ENCODE peak calls at places on chromosomes 5 and 9, in seven cellular contexts. One of them, this sample, is unnamed.

GRCh38 chr5:81045389-81045807 is 85.2 kb downstream of the RASGRF2 start:
- DNase-seq in psoas muscle: no peak
- DNase-seq in kidney: no peak
- DNase-seq in Karpas-422: no peak
- DNase-seq in sigmoid colon: no peak
- DNase-seq in IMR-90: no peak
- DNase-seq in stomach: no peak
- DNase-seq in this sample: no peak

GRCh38 chr5:127970081-127970480 is 113.5 kb upstream of the SLC12A2 start:
- DNase-seq in psoas muscle: no peak
- DNase-seq in stomach: no peak
- DNase-seq in sigmoid colon: no peak
- DNase-seq in kidney: no peak
- DNase-seq in Karpas-422: no peak
- DNase-seq in IMR-90: no peak
- DNase-seq in this sample: no peak

GRCh38 chr5:135937245-135937644 is 17.5 kb downstream of the LECT2 start:
- DNase-seq in psoas muscle: no peak
- DNase-seq in IMR-90: no peak
- DNase-seq in Karpas-422: no peak
- DNase-seq in kidney: no peak
- DNase-seq in sigmoid colon: no peak
- DNase-seq in stomach: no peak
- DNase-seq in this sample: no peak

GRCh38 chr5:150469718-150470470 is 20.4 kb upstream of the RPS14 start:
- DNase-seq in Karpas-422: no peak
- DNase-seq in IMR-90: peak; percentile 98
- DNase-seq in sigmoid colon: no peak
- DNase-seq in kidney: no peak
- DNase-seq in psoas muscle: no peak
- DNase-seq in stomach: no peak
- DNase-seq in this sample: no peak

GRCh38 chr9:69089491-69089890 is 53.9 kb downstream of the FXN start:
- DNase-seq in sigmoid colon: no peak
- DNase-seq in psoas muscle: no peak
- DNase-seq in IMR-90: no peak
- DNase-seq in Karpas-422: no peak
- DNase-seq in kidney: no peak
- DNase-seq in stomach: no peak
- DNase-seq in this sample: peak; percentile 28

GRCh38 chr5:36739751-36740221 is 133.4 kb downstream of the SLC1A3 start:
- DNase-seq in sigmoid colon: no peak
- DNase-seq in IMR-90: peak; percentile 69
- DNase-seq in Karpas-422: peak; percentile 90
- DNase-seq in kidney: no peak
- DNase-seq in stomach: peak; percentile 85
- DNase-seq in psoas muscle: peak; percentile 46
- DNase-seq in this sample: peak; percentile 88

GRCh38 chr5:6080930-6081726 is 297.2 kb downstream of the MED10 start:
- DNase-seq in kidney: no peak
- DNase-seq in Karpas-422: no peak
- DNase-seq in stomach: no peak
- DNase-seq in IMR-90: no peak
- DNase-seq in sigmoid colon: no peak
- DNase-seq in psoas muscle: no peak
- DNase-seq in this sample: no peak

GRCh38 chr5:88391116-88391515 is 122.5 kb upstream of the TMEM161B start:
- DNase-seq in stomach: no peak
- DNase-seq in sigmoid colon: no peak
- DNase-seq in Karpas-422: no peak
- DNase-seq in psoas muscle: no peak
- DNase-seq in IMR-90: no peak
- DNase-seq in kidney: no peak
- DNase-seq in this sample: no peak

GRCh38 chr5:132072508-132072907 is 1.1 kb upstream of the CSF2 start:
- DNase-seq in sigmoid colon: no peak
- DNase-seq in stomach: no peak
- DNase-seq in kidney: peak; percentile 25
- DNase-seq in psoas muscle: no peak
- DNase-seq in Karpas-422: no peak
- DNase-seq in IMR-90: no peak
- DNase-seq in this sample: no peak

GRCh38 chr5:74639538-74640449 is 734 bp downstream of the ENC1 start:
- DNase-seq in stomach: peak; percentile 52
- DNase-seq in kidney: peak; percentile 83
- DNase-seq in sigmoid colon: peak; percentile 72
- DNase-seq in Karpas-422: peak; percentile 57
- DNase-seq in IMR-90: peak; percentile 49
- DNase-seq in psoas muscle: peak; percentile 62
- DNase-seq in this sample: peak; percentile 52

GRCh38 chr5:115355095-115355494 is 58.6 kb upstream of the CCDC112 start:
- DNase-seq in stomach: no peak
- DNase-seq in IMR-90: no peak
- DNase-seq in Karpas-422: no peak
- DNase-seq in kidney: no peak
- DNase-seq in sigmoid colon: no peak
- DNase-seq in psoas muscle: no peak
- DNase-seq in this sample: no peak

GRCh38 chr9:115264333-115264732 is 146.4 kb upstream of the TNC start:
- DNase-seq in IMR-90: peak; percentile 71
- DNase-seq in sigmoid colon: no peak
- DNase-seq in psoas muscle: no peak
- DNase-seq in kidney: no peak
- DNase-seq in stomach: no peak
- DNase-seq in Karpas-422: no peak
- DNase-seq in this sample: no peak

GRCh38 chr5:97365173-97365845 is 182.3 kb upstream of the RIOK2 start:
- DNase-seq in stomach: no peak
- DNase-seq in kidney: no peak
- DNase-seq in sigmoid colon: no peak
- DNase-seq in psoas muscle: no peak
- DNase-seq in IMR-90: no peak
- DNase-seq in Karpas-422: no peak
- DNase-seq in this sample: no peak

GRCh38 chr5:166823360-166823759 is 1468.1 kb upstream of the WWC1 start:
- DNase-seq in stomach: no peak
- DNase-seq in IMR-90: no peak
- DNase-seq in psoas muscle: no peak
- DNase-seq in sigmoid colon: no peak
- DNase-seq in Karpas-422: no peak
- DNase-seq in kidney: no peak
- DNase-seq in this sample: no peak

GRCh38 chr9:133792721-133793470 is 54.7 kb upstream of the SARDH start:
- DNase-seq in IMR-90: peak; percentile 73
- DNase-seq in stomach: peak; percentile 73
- DNase-seq in psoas muscle: peak; percentile 79
- DNase-seq in kidney: peak; percentile 93
- DNase-seq in sigmoid colon: peak; percentile 88
- DNase-seq in Karpas-422: peak; percentile 79
- DNase-seq in this sample: peak; percentile 79

GRCh38 chr5:69212022-69212421 is 22.6 kb downstream of the CENPH start:
- DNase-seq in Karpas-422: no peak
- DNase-seq in stomach: no peak
- DNase-seq in sigmoid colon: no peak
- DNase-seq in IMR-90: no peak
- DNase-seq in kidney: no peak
- DNase-seq in psoas muscle: no peak
- DNase-seq in this sample: no peak

GRCh38 chr9:2655411-2655901 is 33.9 kb downstream of the VLDLR start:
- DNase-seq in sigmoid colon: no peak
- DNase-seq in Karpas-422: no peak
- DNase-seq in IMR-90: peak; percentile 96
- DNase-seq in stomach: no peak
- DNase-seq in kidney: no peak
- DNase-seq in psoas muscle: no peak
- DNase-seq in this sample: no peak

GRCh38 chr9:31519424-31519823 is 865.0 kb upstream of the ACO1 start:
- DNase-seq in Karpas-422: no peak
- DNase-seq in kidney: no peak
- DNase-seq in stomach: no peak
- DNase-seq in psoas muscle: no peak
- DNase-seq in IMR-90: no peak
- DNase-seq in sigmoid colon: no peak
- DNase-seq in this sample: no peak

GRCh38 chr9:88917375-88917774 is 73.9 kb upstream of the S1PR3 start:
- DNase-seq in Karpas-422: no peak
- DNase-seq in sigmoid colon: no peak
- DNase-seq in IMR-90: no peak
- DNase-seq in stomach: no peak
- DNase-seq in psoas muscle: no peak
- DNase-seq in kidney: no peak
- DNase-seq in this sample: no peak

GRCh38 chr9:130794923-130795495 is 40.0 kb upstream of the ABL1 start:
- DNase-seq in stomach: no peak
- DNase-seq in psoas muscle: no peak
- DNase-seq in IMR-90: no peak
- DNase-seq in sigmoid colon: no peak
- DNase-seq in Karpas-422: no peak
- DNase-seq in kidney: no peak
- DNase-seq in this sample: no peak

GRCh38 chr5:172410160-172410559 is 44.2 kb downstream of the SH3PXD2B start:
- DNase-seq in psoas muscle: no peak
- DNase-seq in kidney: no peak
- DNase-seq in Karpas-422: no peak
- DNase-seq in IMR-90: peak; percentile 87
- DNase-seq in stomach: no peak
- DNase-seq in sigmoid colon: no peak
- DNase-seq in this sample: no peak

GRCh38 chr9:34227445-34227844 is 48.6 kb downstream of the UBAP1 start:
- DNase-seq in psoas muscle: no peak
- DNase-seq in IMR-90: peak; percentile 87
- DNase-seq in sigmoid colon: no peak
- DNase-seq in kidney: no peak
- DNase-seq in Karpas-422: no peak
- DNase-seq in stomach: no peak
- DNase-seq in this sample: no peak

GRCh38 chr9:127174386-127175318 is 52.2 kb upstream of the ANGPTL2 start:
- DNase-seq in psoas muscle: no peak
- DNase-seq in IMR-90: no peak
- DNase-seq in stomach: peak; percentile 14
- DNase-seq in Karpas-422: no peak
- DNase-seq in sigmoid colon: peak; percentile 57
- DNase-seq in kidney: peak; percentile 43
- DNase-seq in this sample: no peak

GRCh38 chr9:16321461-16322119 is 548.9 kb downstream of the BNC2 start:
- DNase-seq in stomach: no peak
- DNase-seq in kidney: peak; percentile 84
- DNase-seq in Karpas-422: no peak
- DNase-seq in IMR-90: peak; percentile 61
- DNase-seq in sigmoid colon: peak; percentile 55
- DNase-seq in psoas muscle: peak; percentile 46
- DNase-seq in this sample: no peak

GRCh38 chr9:101409079-101409477 is 10.4 kb downstream of the ZNF189 start:
- DNase-seq in psoas muscle: no peak
- DNase-seq in kidney: no peak
- DNase-seq in Karpas-422: no peak
- DNase-seq in stomach: no peak
- DNase-seq in sigmoid colon: no peak
- DNase-seq in IMR-90: peak; percentile 20
- DNase-seq in this sample: no peak
- H3K9me3 ChIP-seq in psoas muscle: peaks cover 99% of the 10 kb centered on the region
- H3K9me3 ChIP-seq in kidney: peaks cover 55% of the 10 kb centered on the region
- H3K9me3 ChIP-seq in Karpas-422: peaks cover 56% of the 10 kb centered on the region
- H3K9me3 ChIP-seq in stomach: peaks cover 97% of the 10 kb centered on the region
- H3K9me3 ChIP-seq in sigmoid colon: peaks cover 71% of the 10 kb centered on the region
- H3K9me3 ChIP-seq in IMR-90: peaks cover 66% of the 10 kb centered on the region
- H3K9me3 ChIP-seq in this sample: peaks cover 4% of the 10 kb centered on the region

GRCh38 chr5:139481122-139481533 is 1.4 kb downstream of the STING1 start:
- DNase-seq in IMR-90: no peak
- DNase-seq in sigmoid colon: peak; percentile 72
- DNase-seq in kidney: peak; percentile 84
- DNase-seq in stomach: no peak
- DNase-seq in Karpas-422: no peak
- DNase-seq in psoas muscle: peak; percentile 49
- DNase-seq in this sample: no peak
- H3K4me1 ChIP-seq in IMR-90: peaks cover 14% of the 10 kb centered on the region
- H3K4me1 ChIP-seq in sigmoid colon: peaks cover 20% of the 10 kb centered on the region
- H3K4me1 ChIP-seq in kidney: no peaks in the 10 kb centered on the region
- H3K4me1 ChIP-seq in stomach: peaks cover 9% of the 10 kb centered on the region
- H3K4me1 ChIP-seq in Karpas-422: no peaks in the 10 kb centered on the region
- H3K4me1 ChIP-seq in psoas muscle: no peaks in the 10 kb centered on the region
- H3K4me1 ChIP-seq in this sample: peaks cover 11% of the 10 kb centered on the region

DNA sequence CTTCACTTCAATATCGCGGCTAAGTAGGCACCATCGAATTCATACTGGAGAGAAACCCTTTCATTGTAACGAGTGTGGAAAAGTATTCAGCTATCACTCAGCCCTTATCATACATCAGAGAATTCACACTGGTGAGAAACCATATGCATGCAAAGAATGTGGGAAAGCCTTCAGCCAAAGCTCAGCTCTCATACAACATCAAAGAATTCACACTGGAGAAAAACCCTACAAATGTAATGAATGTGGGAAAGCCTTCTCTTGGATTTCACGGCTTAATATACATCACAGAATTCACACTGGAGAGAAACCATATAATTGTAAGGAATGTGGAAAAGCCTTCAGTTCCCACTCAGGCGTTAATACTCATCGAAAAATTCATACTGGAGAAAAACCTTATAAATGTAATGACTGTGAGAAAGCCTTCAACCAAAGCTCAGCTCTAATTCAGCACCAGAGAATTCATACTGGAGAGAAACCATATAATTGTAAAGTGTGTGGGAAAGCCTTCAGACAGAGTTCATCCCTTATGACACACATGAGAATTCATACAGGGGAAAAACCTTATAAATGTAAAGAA is 9.5 kb downstream of the ZNF879 start:
- DNase-seq in psoas muscle: no peak
- DNase-seq in sigmoid colon: no peak
- DNase-seq in IMR-90: no peak
- DNase-seq in stomach: no peak
- DNase-seq in kidney: no peak
- DNase-seq in Karpas-422: no peak
- DNase-seq in this sample: no peak
- H3K9me3 ChIP-seq in psoas muscle: peaks cover 90% of the 10 kb centered on the region
- H3K9me3 ChIP-seq in sigmoid colon: peaks cover 83% of the 10 kb centered on the region
- H3K9me3 ChIP-seq in IMR-90: peaks cover 55% of the 10 kb centered on the region
- H3K9me3 ChIP-seq in stomach: peaks cover 100% of the 10 kb centered on the region
- H3K9me3 ChIP-seq in kidney: peaks cover 59% of the 10 kb centered on the region
- H3K9me3 ChIP-seq in Karpas-422: peaks cover 45% of the 10 kb centered on the region
- H3K9me3 ChIP-seq in this sample: peaks cover 22% of the 10 kb centered on the region

GRCh38 chr9:91886433-91887031 is 63.5 kb downstream of the ROR2 start:
- DNase-seq in stomach: no peak
- DNase-seq in Karpas-422: no peak
- DNase-seq in sigmoid colon: no peak
- DNase-seq in psoas muscle: no peak
- DNase-seq in IMR-90: no peak
- DNase-seq in kidney: no peak
- DNase-seq in this sample: no peak

GRCh38 chr9:91891915-91892314 is 58.1 kb downstream of the ROR2 start:
- DNase-seq in Karpas-422: no peak
- DNase-seq in kidney: no peak
- DNase-seq in stomach: no peak
- DNase-seq in psoas muscle: no peak
- DNase-seq in IMR-90: no peak
- DNase-seq in sigmoid colon: no peak
- DNase-seq in this sample: no peak

GRCh38 chr9:91894023-91894422 is 56.0 kb downstream of the ROR2 start:
- DNase-seq in kidney: no peak
- DNase-seq in sigmoid colon: no peak
- DNase-seq in psoas muscle: no peak
- DNase-seq in Karpas-422: no peak
- DNase-seq in stomach: no peak
- DNase-seq in IMR-90: no peak
- DNase-seq in this sample: no peak

GRCh38 chr9:91889161-91889560 is 60.9 kb downstream of the ROR2 start:
- DNase-seq in kidney: no peak
- DNase-seq in stomach: no peak
- DNase-seq in sigmoid colon: no peak
- DNase-seq in Karpas-422: no peak
- DNase-seq in IMR-90: no peak
- DNase-seq in psoas muscle: no peak
- DNase-seq in this sample: no peak

GRCh38 chr9:91890662-91891061 is 59.4 kb downstream of the ROR2 start:
- DNase-seq in IMR-90: no peak
- DNase-seq in stomach: no peak
- DNase-seq in kidney: no peak
- DNase-seq in Karpas-422: no peak
- DNase-seq in sigmoid colon: no peak
- DNase-seq in psoas muscle: no peak
- DNase-seq in this sample: no peak
- H3K4me1 ChIP-seq in IMR-90: peaks cover 20% of the 10 kb centered on the region
- H3K4me1 ChIP-seq in stomach: peaks cover 15% of the 10 kb centered on the region
- H3K4me1 ChIP-seq in kidney: no peaks in the 10 kb centered on the region
- H3K4me1 ChIP-seq in Karpas-422: peaks cover 12% of the 10 kb centered on the region
- H3K4me1 ChIP-seq in sigmoid colon: peaks cover 70% of the 10 kb centered on the region
- H3K4me1 ChIP-seq in psoas muscle: no peaks in the 10 kb centered on the region
- H3K4me1 ChIP-seq in this sample: peaks cover 41% of the 10 kb centered on the region

This sample was measured in thyroid gland.